ENCODE peak calls at places on chromosomes 1 and 21, in six cellular contexts. One of them, this sample, is unnamed.

GRCh38 chr21:44760376-44760775 is 41.2 kb downstream of the UBE2G2 start:
- DNase-seq in upper lobe of right lung: no peak
- DNase-seq in WERI-Rb-1: peak; percentile 6
- DNase-seq in ovary: no peak
- DNase-seq in hepatocyte: no peak
- DNase-seq in prostate gland: no peak
- DNase-seq in this sample: no peak

GRCh38 chr1:11796036-11796828 is 9.5 kb downstream of the MTHFR start:
- DNase-seq in WERI-Rb-1: no peak
- DNase-seq in prostate gland: no peak
- DNase-seq in hepatocyte: no peak
- DNase-seq in upper lobe of right lung: peak; percentile 37
- DNase-seq in ovary: peak; percentile 80
- DNase-seq in this sample: peak; percentile 24

GRCh38 chr1:230569201-230569600 is 73.1 kb upstream of the COG2 start:
- DNase-seq in ovary: no peak
- DNase-seq in hepatocyte: no peak
- DNase-seq in prostate gland: no peak
- DNase-seq in upper lobe of right lung: no peak
- DNase-seq in WERI-Rb-1: no peak
- DNase-seq in this sample: no peak

GRCh38 chr1:7538033-7538432 is 233.1 kb upstream of the VAMP3 start:
- DNase-seq in prostate gland: no peak
- DNase-seq in hepatocyte: no peak
- DNase-seq in ovary: no peak
- DNase-seq in WERI-Rb-1: no peak
- DNase-seq in upper lobe of right lung: no peak
- DNase-seq in this sample: peak; percentile 72

GRCh38 chr21:38470762-38471161 is 27.5 kb downstream of the ERG start:
- DNase-seq in hepatocyte: no peak
- DNase-seq in prostate gland: no peak
- DNase-seq in ovary: no peak
- DNase-seq in WERI-Rb-1: no peak
- DNase-seq in upper lobe of right lung: no peak
- DNase-seq in this sample: no peak

GRCh38 chr1:55402117-55402516 is 187.0 kb upstream of the USP24 start:
- DNase-seq in hepatocyte: no peak
- DNase-seq in upper lobe of right lung: no peak
- DNase-seq in WERI-Rb-1: no peak
- DNase-seq in prostate gland: no peak
- DNase-seq in ovary: no peak
- DNase-seq in this sample: peak; percentile 62

GRCh38 chr21:46078984-46079356 is 18.9 kb upstream of the COL6A2 start:
- DNase-seq in WERI-Rb-1: no peak
- DNase-seq in prostate gland: no peak
- DNase-seq in upper lobe of right lung: no peak
- DNase-seq in hepatocyte: no peak
- DNase-seq in ovary: peak; percentile 6
- DNase-seq in this sample: no peak

GRCh38 chr1:6675936-6676335 is 25.7 kb downstream of the DNAJC11 start:
- DNase-seq in WERI-Rb-1: no peak
- DNase-seq in ovary: no peak
- DNase-seq in prostate gland: no peak
- DNase-seq in upper lobe of right lung: no peak
- DNase-seq in hepatocyte: no peak
- DNase-seq in this sample: no peak

GRCh38 chr1:34885405-34886247 is 26.1 kb upstream of the SMIM12 start:
- DNase-seq in prostate gland: no peak
- DNase-seq in WERI-Rb-1: no peak
- DNase-seq in hepatocyte: peak; percentile 65
- DNase-seq in upper lobe of right lung: peak; percentile 70
- DNase-seq in ovary: no peak
- DNase-seq in this sample: peak; percentile 6

GRCh38 chr1:214186118-214186517 is 94.8 kb upstream of the SMYD2 start:
- DNase-seq in hepatocyte: no peak
- DNase-seq in ovary: no peak
- DNase-seq in WERI-Rb-1: no peak
- DNase-seq in prostate gland: no peak
- DNase-seq in upper lobe of right lung: no peak
- DNase-seq in this sample: no peak

GRCh38 chr1:13700521-13701273 is 709 bp downstream of the PRDM2 start:
- DNase-seq in WERI-Rb-1: peak; percentile 21
- DNase-seq in ovary: peak; percentile 73
- DNase-seq in hepatocyte: peak; percentile 50
- DNase-seq in prostate gland: peak; percentile 24
- DNase-seq in upper lobe of right lung: peak; percentile 81
- DNase-seq in this sample: peak; percentile 6

GRCh38 chr1:8055973-8056372 is 29.9 kb upstream of the ERRFI1 start:
- DNase-seq in WERI-Rb-1: no peak
- DNase-seq in hepatocyte: no peak
- DNase-seq in upper lobe of right lung: no peak
- DNase-seq in prostate gland: no peak
- DNase-seq in ovary: no peak
- DNase-seq in this sample: peak; percentile 76

GRCh38 chr1:198934901-198935301 is 296.1 kb downstream of the PTPRC start:
- DNase-seq in upper lobe of right lung: no peak
- DNase-seq in WERI-Rb-1: no peak
- DNase-seq in hepatocyte: no peak
- DNase-seq in ovary: no peak
- DNase-seq in prostate gland: no peak
- DNase-seq in this sample: peak; percentile 43

GRCh38 chr1:22454476-22455056 is 2.9 kb downstream of the ZBTB40 start:
- DNase-seq in WERI-Rb-1: no peak
- DNase-seq in ovary: no peak
- DNase-seq in upper lobe of right lung: no peak
- DNase-seq in hepatocyte: no peak
- DNase-seq in prostate gland: no peak
- DNase-seq in this sample: no peak

GRCh38 chr1:32077451-32077850 is 4.7 kb downstream of the TMEM39B start:
- DNase-seq in hepatocyte: no peak
- DNase-seq in upper lobe of right lung: no peak
- DNase-seq in prostate gland: no peak
- DNase-seq in ovary: no peak
- DNase-seq in WERI-Rb-1: no peak
- DNase-seq in this sample: no peak

GRCh38 chr1:214637722-214638473 is 34.9 kb downstream of the CENPF start:
- DNase-seq in prostate gland: no peak
- DNase-seq in WERI-Rb-1: no peak
- DNase-seq in ovary: no peak
- DNase-seq in hepatocyte: peak; percentile 56
- DNase-seq in upper lobe of right lung: no peak
- DNase-seq in this sample: peak; percentile 20

GRCh38 chr21:31213787-31214186 is 130.3 kb downstream of the TIAM1 start:
- DNase-seq in WERI-Rb-1: no peak
- DNase-seq in hepatocyte: no peak
- DNase-seq in upper lobe of right lung: no peak
- DNase-seq in ovary: no peak
- DNase-seq in prostate gland: no peak
- DNase-seq in this sample: no peak

GRCh38 chr1:173095632-173096031 is 44.9 kb upstream of the TNFSF18 start:
- DNase-seq in upper lobe of right lung: no peak
- DNase-seq in WERI-Rb-1: no peak
- DNase-seq in ovary: no peak
- DNase-seq in prostate gland: no peak
- DNase-seq in hepatocyte: no peak
- DNase-seq in this sample: peak; percentile 73

GRCh38 chr1:41580520-41581172 is 96.2 kb upstream of the EDN2 start:
- DNase-seq in WERI-Rb-1: no peak
- DNase-seq in ovary: no peak
- DNase-seq in prostate gland: no peak
- DNase-seq in hepatocyte: no peak
- DNase-seq in upper lobe of right lung: no peak
- DNase-seq in this sample: no peak

GRCh38 chr21:16837319-16837718 is 675.5 kb upstream of the CXADR start:
- DNase-seq in prostate gland: no peak
- DNase-seq in WERI-Rb-1: no peak
- DNase-seq in ovary: no peak
- DNase-seq in hepatocyte: no peak
- DNase-seq in upper lobe of right lung: no peak
- DNase-seq in this sample: no peak

GRCh38 chr1:227828773-227829172 is 13.3 kb downstream of the PRSS38 start:
- DNase-seq in prostate gland: no peak
- DNase-seq in hepatocyte: no peak
- DNase-seq in WERI-Rb-1: no peak
- DNase-seq in ovary: no peak
- DNase-seq in upper lobe of right lung: no peak
- DNase-seq in this sample: no peak

GRCh38 chr1:210231846-210232523 is 611 bp upstream of the SERTAD4 start:
- DNase-seq in hepatocyte: peak; percentile 46
- DNase-seq in upper lobe of right lung: no peak
- DNase-seq in WERI-Rb-1: peak; percentile 40
- DNase-seq in prostate gland: no peak
- DNase-seq in ovary: peak; percentile 33
- DNase-seq in this sample: no peak

GRCh38 chr1:2821970-2822620 is 20.6 kb upstream of the TTC34 start:
- DNase-seq in WERI-Rb-1: peak; percentile 62
- DNase-seq in prostate gland: peak; percentile 14
- DNase-seq in upper lobe of right lung: no peak
- DNase-seq in ovary: no peak
- DNase-seq in hepatocyte: no peak
- DNase-seq in this sample: no peak

GRCh38 chr1:17340358-17340757 is 31.6 kb upstream of the PADI6 start:
- DNase-seq in hepatocyte: no peak
- DNase-seq in upper lobe of right lung: no peak
- DNase-seq in ovary: no peak
- DNase-seq in prostate gland: no peak
- DNase-seq in WERI-Rb-1: no peak
- DNase-seq in this sample: no peak

GRCh38 chr1:54227091-54227602 is 27.2 kb downstream of the MRPL37 start:
- DNase-seq in ovary: no peak
- DNase-seq in WERI-Rb-1: no peak
- DNase-seq in upper lobe of right lung: no peak
- DNase-seq in prostate gland: no peak
- DNase-seq in hepatocyte: peak; percentile 66
- DNase-seq in this sample: no peak

GRCh38 chr1:32977546-32978087 is 13.0 kb upstream of the RNF19B start:
- DNase-seq in WERI-Rb-1: no peak
- DNase-seq in ovary: no peak
- DNase-seq in prostate gland: no peak
- DNase-seq in upper lobe of right lung: no peak
- DNase-seq in hepatocyte: no peak
- DNase-seq in this sample: no peak

DNA sequence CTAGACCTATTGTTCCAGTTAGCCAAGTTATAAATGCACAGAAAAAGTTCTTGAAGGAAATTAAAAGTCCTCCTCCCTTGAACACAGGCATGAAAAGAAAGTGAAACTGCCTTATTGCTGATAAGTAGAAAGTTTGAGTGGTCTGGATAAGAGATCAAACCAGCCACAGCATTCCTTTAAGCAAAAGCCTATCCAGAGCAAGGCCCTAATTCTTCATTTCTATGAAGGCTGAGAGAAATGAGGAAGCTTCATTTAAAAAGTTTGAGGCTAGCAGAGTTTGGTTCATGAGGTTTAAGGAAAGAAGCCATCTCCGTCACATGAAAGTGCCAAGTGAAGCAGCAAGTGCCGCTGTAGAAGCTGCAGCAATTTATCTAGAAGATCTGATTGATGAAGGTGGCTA is 2.7 kb upstream of the SSX2IP start:
- DNase-seq in prostate gland: no peak
- DNase-seq in WERI-Rb-1: no peak
- DNase-seq in hepatocyte: no peak
- DNase-seq in ovary: no peak
- DNase-seq in upper lobe of right lung: no peak
- DNase-seq in this sample: no peak
- H3K4me3 ChIP-seq in prostate gland: no peak overlapping the region
- H3K4me3 ChIP-seq in WERI-Rb-1: no peak overlapping the region
- H3K4me3 ChIP-seq in hepatocyte: no peak overlapping the region
- H3K4me3 ChIP-seq in ovary: no peak overlapping the region
- H3K4me3 ChIP-seq in upper lobe of right lung: peak overlapping the region; percentile 6
- H3K4me3 ChIP-seq in this sample: no peak overlapping the region

GRCh38 chr1:10283318-10283984 is 73.1 kb downstream of the KIF1B start:
- DNase-seq in upper lobe of right lung: no peak
- DNase-seq in ovary: no peak
- DNase-seq in prostate gland: no peak
- DNase-seq in hepatocyte: no peak
- DNase-seq in WERI-Rb-1: no peak
- DNase-seq in this sample: peak; percentile 8

GRCh38 chr1:10280442-10281350 is 70.3 kb downstream of the KIF1B start:
- DNase-seq in upper lobe of right lung: no peak
- DNase-seq in hepatocyte: no peak
- DNase-seq in ovary: no peak
- DNase-seq in prostate gland: no peak
- DNase-seq in WERI-Rb-1: no peak
- DNase-seq in this sample: no peak

GRCh38 chr1:10278880-10279279 is 68.5 kb downstream of the KIF1B start:
- DNase-seq in prostate gland: no peak
- DNase-seq in hepatocyte: no peak
- DNase-seq in WERI-Rb-1: no peak
- DNase-seq in ovary: no peak
- DNase-seq in upper lobe of right lung: no peak
- DNase-seq in this sample: no peak
- H3K36me3 ChIP-seq in prostate gland: no peaks in the 10 kb centered on the region
- H3K36me3 ChIP-seq in hepatocyte: no peaks in the 10 kb centered on the region
- H3K36me3 ChIP-seq in WERI-Rb-1: peaks cover 90% of the 10 kb centered on the region
- H3K36me3 ChIP-seq in ovary: no peaks in the 10 kb centered on the region
- H3K36me3 ChIP-seq in upper lobe of right lung: peaks cover 75% of the 10 kb centered on the region
- H3K36me3 ChIP-seq in this sample: peaks cover 32% of the 10 kb centered on the region

DNA sequence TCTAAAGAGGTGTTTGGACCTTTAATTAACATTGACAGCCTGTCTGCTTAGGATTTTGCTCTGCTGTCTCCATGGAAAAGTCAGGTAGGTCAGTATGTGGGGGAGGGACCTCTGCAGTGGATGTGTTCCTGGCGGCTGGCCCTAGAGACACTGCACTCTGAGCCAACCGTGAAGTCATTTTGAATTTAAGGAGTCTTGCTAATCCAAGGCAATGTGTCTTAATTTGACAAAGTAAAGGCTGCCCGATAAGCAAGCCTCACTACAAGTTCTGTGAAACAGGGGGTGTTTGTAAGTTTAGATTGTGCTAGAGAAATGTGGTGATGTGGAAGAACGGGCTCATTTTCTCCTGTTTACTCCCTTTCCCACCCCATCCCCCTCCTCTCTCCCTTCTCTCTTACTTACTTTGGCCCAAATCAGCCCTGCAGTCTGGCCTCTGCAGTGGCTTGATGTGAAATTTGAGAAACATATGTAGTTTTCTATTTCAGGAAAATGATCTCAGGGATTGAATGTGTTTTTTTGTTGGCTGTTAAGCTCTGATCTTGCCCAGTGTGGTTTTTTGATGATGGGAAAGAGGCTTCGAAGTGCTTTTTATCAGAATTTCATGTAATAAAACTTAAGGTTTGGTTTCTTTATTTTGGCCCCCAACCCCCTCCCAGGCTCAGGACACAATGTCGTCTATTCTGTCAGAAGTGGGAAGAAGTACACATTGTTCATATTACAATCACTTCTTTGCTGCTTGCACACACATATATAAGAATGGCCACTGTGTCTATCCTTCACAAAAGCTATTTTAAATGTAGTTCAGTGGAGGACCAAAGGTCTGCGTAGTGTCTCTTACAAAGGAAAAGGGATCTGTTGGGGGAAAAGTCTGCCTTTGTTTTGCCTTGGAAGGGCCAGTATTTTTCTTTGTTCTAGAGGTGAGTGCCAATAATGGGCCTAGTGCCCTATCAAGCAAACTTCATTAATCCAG is 96.6 kb downstream of the FGGY start:
- DNase-seq in WERI-Rb-1: peak; percentile 88
- DNase-seq in hepatocyte: peak; percentile 83
- DNase-seq in upper lobe of right lung: no peak
- DNase-seq in ovary: peak; percentile 89
- DNase-seq in prostate gland: peak; percentile 64
- DNase-seq in this sample: peak; percentile 78
- H3K27ac ChIP-seq in WERI-Rb-1: peak overlapping the region; percentile 90
- H3K27ac ChIP-seq in hepatocyte: peak overlapping the region; percentile 95
- H3K27ac ChIP-seq in upper lobe of right lung: peak overlapping the region; percentile 62
- H3K27ac ChIP-seq in ovary: peak overlapping the region; percentile 87
- H3K27ac ChIP-seq in prostate gland: peak overlapping the region; percentile 77
- H3K27ac ChIP-seq in this sample: peak overlapping the region; percentile 73

GRCh38 chr1:110608247-110608646 is 2.1 kb upstream of the KCNA2 start:
- DNase-seq in ovary: no peak
- DNase-seq in prostate gland: no peak
- DNase-seq in WERI-Rb-1: no peak
- DNase-seq in upper lobe of right lung: no peak
- DNase-seq in hepatocyte: no peak
- DNase-seq in this sample: no peak
- H3K4me3 ChIP-seq in ovary: no peak overlapping the region
- H3K4me3 ChIP-seq in prostate gland: no peak overlapping the region
- H3K4me3 ChIP-seq in WERI-Rb-1: no peak overlapping the region
- H3K4me3 ChIP-seq in upper lobe of right lung: no peak overlapping the region
- H3K4me3 ChIP-seq in hepatocyte: no peak overlapping the region
- H3K4me3 ChIP-seq in this sample: no peak overlapping the region